ENCODE peak calls at places on chromosome 20, in six cellular contexts. R is adipocyte, Y is SHP77, N is iPS-NIHi11, W is pons, Z is T-helper 9 cell. M is an unnamed sample.

GRCh38 chr20:55592866-55593265 is 412.5 kb downstream of the CBLN4 start:
- DNase-seq in N (no peak), R (no peak), W (no peak), Y (no peak), Z (no peak), M (no peak)

GRCh38 chr20:32160341-32160740 is 47.2 kb downstream of the PLAGL2 start:
- DNase-seq in N (no peak), Y (no peak), R (no peak), W (no peak), Z (no peak), M (no peak)

GRCh38 chr20:47727909-47728361 is 57.3 kb downstream of the SULF2 start:
- DNase-seq in N (no peak), Y (no peak), W (peak), R (no peak), Z (no peak), M (no peak)

GRCh38 chr20:59572515-59572914 is 31.8 kb upstream of the PHACTR3 start:
- DNase-seq in W (no peak), Y (no peak), N (no peak), R (no peak), Z (no peak), M (no peak)

GRCh38 chr20:61099786-61100185 is 152.3 kb upstream of the CDH4 start:
- DNase-seq in N (no peak), Z (no peak), W (no peak), R (no peak), Y (no peak), M (no peak)

GRCh38 chr20:62840244-62841197 is 21.1 kb downstream of the TCFL5 start:
- DNase-seq in Z (no peak), R (no peak), N (no peak), Y (no peak), W (no peak), M (no peak)

GRCh38 chr20:57663681-57664451 is 43.6 kb upstream of the ZBP1 start:
- DNase-seq in W (no peak), Y (no peak), Z (no peak), R (no peak), N (no peak), M (no peak)

GRCh38 chr20:7272512-7272911 is 505.0 kb downstream of the BMP2 start:
- DNase-seq in R (no peak), N (peak), W (peak), Z (no peak), Y (peak), M (no peak)

GRCh38 chr20:58147628-58148370 is 80.7 kb downstream of the ANKRD60 start:
- DNase-seq in Y (no peak), R (no peak), N (no peak), Z (no peak), W (no peak), M (no peak)

GRCh38 chr20:13147071-13147961 is 73.8 kb upstream of the ISM1 start:
- DNase-seq in Z (no peak), R (peak), Y (no peak), N (no peak), W (no peak), M (no peak)

GRCh38 chr20:64146936-64147451 is 17.3 kb upstream of the MYT1 start:
- DNase-seq in W (no peak), Z (no peak), R (no peak), Y (no peak), N (peak), M (no peak)

GRCh38 chr20:9103955-9104354 is 35.1 kb downstream of the PLCB4 start:
- DNase-seq in Z (no peak), W (no peak), N (no peak), R (no peak), Y (no peak), M (no peak)

GRCh38 chr20:21804779-21805178 is 99.3 kb downstream of the PAX1 start:
- DNase-seq in Y (no peak), R (no peak), N (no peak), Z (no peak), W (no peak), M (no peak)

GRCh38 chr20:31811796-31812728 is 7.1 kb upstream of the MYLK2 start:
- DNase-seq in N (no peak), W (no peak), R (peak), Y (peak), Z (no peak), M (no peak)

GRCh38 chr20:34022154-34022842 is 28.6 kb downstream of the RALY start:
- DNase-seq in Y (peak), Z (no peak), R (peak), W (peak), N (peak), M (no peak)

GRCh38 chr20:44592366-44592765 is 10.0 kb downstream of the PKIG start:
- DNase-seq in R (no peak), Y (no peak), W (no peak), Z (no peak), N (no peak), M (no peak)

GRCh38 chr20:57474816-57475215 is 50.1 kb downstream of the CTCFL start:
- DNase-seq in N (no peak), Y (no peak), Z (no peak), W (no peak), R (no peak), M (no peak)

GRCh38 chr20:61817061-61817460 is 248.6 kb downstream of the TAF4 start:
- DNase-seq in R (no peak), W (no peak), N (no peak), Y (no peak), Z (no peak), M (no peak)

GRCh38 chr20:58219342-58219700 is 9.1 kb downstream of the ANKRD60 start:
- DNase-seq in Y (peak), Z (no peak), N (no peak), R (no peak), W (no peak), M (no peak)

GRCh38 chr20:41540459-41540858 is 77.7 kb downstream of the CHD6 start:
- DNase-seq in N (no peak), Y (no peak), Z (no peak), W (no peak), R (no peak), M (no peak)

GRCh38 chr20:36498386-36499179 is 42.7 kb upstream of the MYL9 start:
- DNase-seq in N (no peak), R (no peak), Z (no peak), W (no peak), Y (no peak), M (no peak)

GRCh38 chr20:54713727-54714126 is 238.3 kb downstream of the DOK5 start:
- DNase-seq in Y (no peak), N (no peak), R (no peak), Z (no peak), W (no peak), M (no peak)

GRCh38 chr20:1509237-1509636 is 18.0 kb upstream of the SIRPB2 start:
- DNase-seq in Y (no peak), R (no peak), W (peak), Z (no peak), N (peak), M (no peak)

GRCh38 chr20:62914970-62915457 is 11.3 kb downstream of the DIDO1 start:
- DNase-seq in N (peak), Y (peak), R (peak), W (peak), Z (no peak), M (peak)

GRCh38 chr20:2637246-2637645 is 15.2 kb upstream of the NOP56 start:
- DNase-seq in Y (no peak), Z (no peak), W (no peak), R (no peak), N (no peak), M (no peak)

GRCh38 chr20:16397053-16397452 is 176.2 kb downstream of the KIF16B start:
- DNase-seq in Z (no peak), R (peak), N (no peak), Y (no peak), W (peak), M (no peak)

GRCh38 chr20:16064991-16065707 is 508.1 kb downstream of the KIF16B start:
- DNase-seq in W (no peak), N (no peak), R (peak), Y (no peak), Z (no peak), M (no peak)

GRCh38 chr20:25000268-25000801 is 7.8 kb upstream of the APMAP start:
- DNase-seq in R (peak), Y (no peak), Z (no peak), N (no peak), W (no peak), M (peak)

GRCh38 chr20:38133680-38134426 is 31.2 kb downstream of the TGM2 start:
- DNase-seq in N (no peak), Z (no peak), R (no peak), Y (no peak), W (no peak), M (no peak)

GRCh38 chr20:9241721-9242427 is 173.0 kb downstream of the PLCB4 start:
- DNase-seq in R (no peak), Z (no peak), Y (no peak), N (no peak), W (no peak), M (no peak)

GRCh38 chr20:50348118-50348517 is 157.5 kb downstream of the CEBPB start:
- DNase-seq in N (no peak), R (no peak), W (peak), Y (no peak), Z (no peak), M (no peak)

GRCh38 chr20:48682529-48683385 is 145.0 kb downstream of the PREX1 start:
- DNase-seq in Y (peak), Z (no peak), W (peak), N (peak), R (peak), M (peak)

GRCh38 chr20:5569021-5569420 is 181.2 kb upstream of the SHLD1 start:
- DNase-seq in R (peak), Y (peak), Z (peak), W (peak), N (no peak), M (no peak)

M was measured in NCI-H774.